ENCODE peak calls at places on chromosomes 1 and 21, in seven cellular contexts. J is H1, M is fibroblast of lung, R is cardiac muscle cell, W is IMR-90, F is aorta, E is psoas muscle. G is an unnamed sample.

GRCh38 chr1:65813956-65814355 is 21.3 kb downstream of the PDE4B start:
- DNase-seq in J (no peak), M (peak; percentile 55), R (no peak), W (peak; percentile 49), F (no peak), E (no peak), G (no peak)

GRCh38 chr1:174800221-174800791 is 199.4 kb upstream of the CACYBP start:
- DNase-seq in J (no peak), M (no peak), R (peak; percentile 6), W (peak; percentile 3), F (no peak), E (no peak), G (no peak)

GRCh38 chr1:239386453-239387303 is at the start of gene CHRM3:
- DNase-seq in J (peak; percentile 56), M (no peak), R (peak; percentile 24), W (no peak), F (peak; percentile 57), E (peak; percentile 11), G (peak; percentile 72)

GRCh38 chr1:207998691-207999090 is 87.8 kb upstream of the CD34 start:
- DNase-seq in J (no peak), M (no peak), R (no peak), W (no peak), F (no peak), E (no peak), G (no peak)

GRCh38 chr1:194233069-194233468 is 1046.7 kb upstream of the B3GALT2 start:
- DNase-seq in J (no peak), M (peak; percentile 50), R (no peak), W (peak; percentile 19), F (no peak), E (no peak), G (no peak)

GRCh38 chr1:116374340-116375164 is 1.5 kb downstream of the ATP1A1 start:
- DNase-seq in J (no peak), M (no peak), R (no peak), W (no peak), F (no peak), E (peak; percentile 17), G (no peak)

GRCh38 chr1:111571239-111571638 is 48.4 kb upstream of the RAP1A start:
- DNase-seq in J (no peak), M (no peak), R (no peak), W (no peak), F (no peak), E (no peak), G (no peak)

GRCh38 chr1:7447093-7447492 is 324.0 kb upstream of the VAMP3 start:
- DNase-seq in J (no peak), M (no peak), R (no peak), W (no peak), F (no peak), E (no peak), G (no peak)

GRCh38 chr21:31665397-31665796 is 5.9 kb downstream of the SOD1 start:
- DNase-seq in J (no peak), M (no peak), R (peak; percentile 49), W (peak; percentile 54), F (no peak), E (peak; percentile 29), G (no peak)

DNA sequence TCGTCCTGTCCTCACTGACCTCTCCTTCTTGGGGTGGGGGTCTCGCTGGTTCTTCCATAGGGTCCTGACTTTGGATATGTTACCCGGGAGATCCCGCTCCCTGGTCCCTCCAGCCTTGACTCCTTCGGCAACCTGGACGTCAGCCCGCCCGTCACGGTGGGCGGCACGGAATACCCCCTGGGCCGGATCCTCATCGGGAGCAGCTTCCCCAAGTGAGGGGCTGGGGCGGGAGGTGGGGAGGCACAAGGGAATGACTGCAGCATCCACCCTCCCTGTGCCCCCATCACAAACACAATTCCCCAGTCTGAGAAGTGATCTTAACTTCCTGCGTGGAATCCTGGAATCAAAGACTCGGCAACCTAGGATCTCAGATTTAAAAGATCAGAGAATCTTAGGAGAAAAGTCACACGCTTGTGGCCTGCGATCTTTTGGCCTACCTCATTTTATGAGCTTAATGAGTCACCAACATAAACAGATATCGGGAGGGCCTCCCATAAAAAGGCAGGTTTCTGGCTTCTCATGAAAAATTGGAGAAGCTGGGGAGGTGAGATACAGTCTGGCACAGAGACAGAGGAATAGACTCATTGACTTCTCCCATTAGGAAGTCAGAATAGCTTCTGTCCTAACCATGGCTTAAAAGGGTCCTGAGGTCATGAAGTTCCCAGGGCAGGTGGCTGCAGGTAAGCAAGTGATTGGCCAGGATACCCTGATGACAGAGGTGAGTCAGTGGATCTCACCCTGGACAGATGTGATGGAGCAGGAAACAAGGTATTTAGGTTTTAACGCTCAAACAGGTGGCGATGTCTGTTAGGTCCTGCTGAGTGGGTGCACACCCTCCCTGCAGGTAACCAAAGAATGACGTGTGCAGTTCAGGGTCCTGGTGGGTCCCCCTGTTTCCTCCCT is 15.9 kb upstream of the PADI3 start:
- DNase-seq in J (no peak), M (peak; percentile 59), R (peak; percentile 62), W (peak; percentile 91), F (no peak), E (no peak), G (no peak)
- H3K27ac ChIP-seq in J (no peak overlapping the region), M (no peak overlapping the region), R (no peak overlapping the region), W (peak overlapping the region; percentile 84), F (no peak overlapping the region), E (no peak overlapping the region), G (no peak overlapping the region)

DNA sequence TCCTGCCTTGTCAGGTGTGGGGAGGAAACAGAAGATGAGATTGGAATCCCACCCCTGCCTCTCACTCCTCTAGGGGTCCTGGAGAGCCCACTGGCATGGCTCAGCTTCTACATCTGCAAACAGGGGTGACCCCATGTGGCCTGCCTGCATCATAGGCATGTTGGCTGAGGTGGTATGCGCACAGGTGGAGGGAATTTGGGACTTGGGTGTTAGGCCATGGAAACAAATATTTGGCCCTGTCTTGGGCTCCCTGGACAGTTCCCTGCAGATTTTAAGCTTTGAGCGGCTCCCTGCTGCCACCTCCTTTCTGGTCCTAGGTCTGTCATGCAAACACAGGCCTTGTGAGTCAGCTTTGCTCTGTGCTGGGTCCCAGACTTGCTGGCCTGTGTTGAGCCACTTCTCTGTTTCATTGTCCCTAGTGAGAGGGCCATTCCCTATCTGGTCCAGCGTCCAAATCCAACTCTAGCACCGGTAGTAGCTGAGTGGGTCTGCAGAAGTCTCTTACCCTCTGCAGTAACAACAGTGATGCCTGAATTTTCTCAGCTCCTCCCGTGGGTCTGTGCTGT is 5.9 kb downstream of the TTC22 start:
- DNase-seq in J (no peak), M (no peak), R (no peak), W (no peak), F (no peak), E (no peak), G (no peak)
- H3K27ac ChIP-seq in J (no peak overlapping the region), M (no peak overlapping the region), R (no peak overlapping the region), W (no peak overlapping the region), F (no peak overlapping the region), E (no peak overlapping the region), G (no peak overlapping the region)

GRCh38 chr1:37701051-37701450 is 8.7 kb downstream of the CDCA8 start:
- DNase-seq in J (no peak), M (no peak), R (no peak), W (no peak), F (no peak), E (no peak), G (no peak)
- H3K27ac ChIP-seq in J (no peak overlapping the region), M (no peak overlapping the region), R (no peak overlapping the region), W (no peak overlapping the region), F (no peak overlapping the region), E (no peak overlapping the region), G (no peak overlapping the region)

GRCh38 chr1:160098852-160099647 is 631 bp upstream of the IGSF8 start:
- DNase-seq in J (peak; percentile 81), M (peak; percentile 91), R (peak; percentile 96), W (peak; percentile 87), F (peak; percentile 99), E (peak; percentile 98), G (peak; percentile 98)
- H3K27ac ChIP-seq in J (peak overlapping the region; percentile 21), M (peak overlapping the region; percentile 34), R (peak overlapping the region; percentile 57), W (peak overlapping the region; percentile 7), F (peak overlapping the region; percentile 68), E (peak overlapping the region; percentile 87), G (peak overlapping the region; percentile 93)